ENCODE peak calls at places on chromosome 1, in nine cellular contexts. Q, G, Z, P, H, V, N, R and D are unnamed samples.
A peak's percentile ranks its signal among the peaks of the same experiment; 100 is the strongest.

GRCh38 chr1:44524655-44525530 is 119.8 kb downstream of the RNF220 start:
- DNase-seq in V (no peak), R (no peak), G (no peak), Z (no peak), Q (no peak), N (peak; percentile 55), P (no peak), H (no peak), D (peak; percentile 61)

GRCh38 chr1:162091681-162092524 is 22.4 kb downstream of the NOS1AP start:
- DNase-seq in H (no peak), G (no peak), N (peak; percentile 56), Q (no peak), V (peak; percentile 16), R (peak; percentile 77), P (no peak), Z (no peak), D (no peak)

GRCh38 chr1:239833709-239834108 is 258.0 kb upstream of the FMN2 start:
- DNase-seq in P (no peak), R (no peak), Q (no peak), H (no peak), Z (no peak), G (no peak), V (no peak), N (no peak), D (peak; percentile 23)

GRCh38 chr1:236829085-236829484 is 34.0 kb downstream of the MTR start:
- DNase-seq in H (no peak), N (no peak), Z (no peak), R (no peak), Q (no peak), G (no peak), V (no peak), P (peak; percentile 12), D (no peak)

GRCh38 chr1:50421366-50421748 is 1.9 kb downstream of the DMRTA2 start:
- DNase-seq in H (no peak), V (no peak), G (no peak), N (peak; percentile 64), Q (no peak), R (peak; percentile 51), P (no peak), Z (no peak), D (no peak)

GRCh38 chr1:45037456-45037855 is 25.4 kb downstream of the UROD start:
- DNase-seq in N (no peak), G (no peak), V (peak; percentile 16), Z (no peak), R (no peak), P (peak; percentile 14), H (no peak), Q (no peak), D (no peak)

GRCh38 chr1:6496890-6497214 is 5.4 kb upstream of the PLEKHG5 start:
- DNase-seq in N (no peak), H (no peak), Z (no peak), Q (no peak), P (no peak), G (no peak), R (no peak), V (no peak), D (no peak)

GRCh38 chr1:29497395-29498125 is 261.2 kb downstream of the PTPRU start:
- DNase-seq in P (no peak), Z (no peak), G (no peak), N (no peak), H (no peak), V (no peak), R (peak; percentile 20), Q (no peak), D (no peak)